ENCODE peak calls at places on chromosome 3, in seven cellular contexts. E is brain microvascular endothelial cell; W is fibroblast of pulmonary artery; V is cardiac muscle cell; I is effector memory CD4-positive, alpha-beta T cell; P is GM23248; X is MM.1S. M is an unnamed sample.

GRCh38 chr3:106130384-106131084 is 261.7 kb upstream of the CBLB start:
- DNase-seq in E (peak), W (peak), V (peak), I (no peak), P (peak), X (no peak), M (peak)

GRCh38 chr3:129827765-129828164 is 65.7 kb downstream of the TMCC1 start:
- DNase-seq in E (no peak), W (no peak), V (no peak), I (peak), P (no peak), X (peak), M (peak)

GRCh38 chr3:126118591-126118990 is 34.7 kb upstream of the SLC41A3 start:
- DNase-seq in E (no peak), W (no peak), V (no peak), I (no peak), P (no peak), X (no peak), M (no peak)

GRCh38 chr3:113791381-113791780 is 44.5 kb downstream of the ATP6V1A start:
- DNase-seq in E (peak), W (no peak), V (no peak), I (no peak), P (peak), X (no peak), M (no peak)

GRCh38 chr3:72270072-72270611 is 485.2 kb upstream of the PROK2 start:
- DNase-seq in E (peak), W (peak), V (peak), I (no peak), P (peak), X (peak), M (no peak)

GRCh38 chr3:99789322-99789721 is 28.3 kb upstream of the CMSS1 start:
- DNase-seq in E (peak), W (peak), V (peak), I (no peak), P (peak), X (peak), M (peak)

GRCh38 chr3:179332240-179332639 is 9.4 kb downstream of the ZNF639 start:
- DNase-seq in E (no peak), W (no peak), V (no peak), I (no peak), P (no peak), X (no peak), M (no peak)

GRCh38 chr3:71462586-71462985 is 120.9 kb downstream of the FOXP1 start:
- DNase-seq in E (no peak), W (no peak), V (no peak), I (no peak), P (peak), X (no peak), M (no peak)

GRCh38 chr3:24034464-24034863 is 89.4 kb downstream of the NR1D2 start:
- DNase-seq in E (no peak), W (peak), V (no peak), I (no peak), P (no peak), X (no peak), M (no peak)

GRCh38 chr3:138640537-138640936 is 32.0 kb downstream of the FAIM start:
- DNase-seq in E (no peak), W (no peak), V (no peak), I (no peak), P (peak), X (no peak), M (no peak)

GRCh38 chr3:183870563-183870962 is 14.1 kb downstream of the PARL start:
- DNase-seq in E (no peak), W (no peak), V (no peak), I (no peak), P (no peak), X (no peak), M (no peak)

GRCh38 chr3:134985841-134986520 is 190.9 kb downstream of the EPHB1 start:
- DNase-seq in E (no peak), W (no peak), V (no peak), I (no peak), P (peak), X (no peak), M (no peak)

GRCh38 chr3:123122525-123123315 is 55.9 kb downstream of the PDIA5 start:
- DNase-seq in E (no peak), W (peak), V (no peak), I (no peak), P (peak), X (no peak), M (no peak)

GRCh38 chr3:121707531-121708273 is 41.8 kb downstream of the GOLGB1 start:
- DNase-seq in E (no peak), W (no peak), V (no peak), I (no peak), P (no peak), X (no peak), M (no peak)

GRCh38 chr3:49469037-49469875 is 811 bp upstream of the DAG1 start:
- DNase-seq in E (peak), W (peak), V (peak), I (no peak), P (peak), X (no peak), M (peak)

GRCh38 chr3:70090322-70090913 is 90.9 kb downstream of the SAMMSON start:
- DNase-seq in E (peak), W (peak), V (peak), I (no peak), P (peak), X (peak), M (peak)

GRCh38 chr3:97830627-97831026 is 8.8 kb downstream of the CRYBG3 start:
- DNase-seq in E (no peak), W (no peak), V (peak), I (no peak), P (no peak), X (no peak), M (no peak)

GRCh38 chr3:148955544-148956346 is 35.6 kb upstream of the GYG1 start:
- DNase-seq in E (peak), W (peak), V (peak), I (no peak), P (peak), X (peak), M (peak)

GRCh38 chr3:184381261-184382224 is 1.7 kb downstream of the CHRD start:
- DNase-seq in E (no peak), W (no peak), V (peak), I (no peak), P (peak), X (no peak), M (peak)

GRCh38 chr3:86867990-86868389 is 123.0 kb downstream of the VGLL3 start:
- DNase-seq in E (no peak), W (peak), V (no peak), I (no peak), P (peak), X (no peak), M (no peak)

GRCh38 chr3:135125171-135125801 is 330.2 kb downstream of the EPHB1 start:
- DNase-seq in E (peak), W (peak), V (peak), I (no peak), P (peak), X (peak), M (peak)

GRCh38 chr3:17979248-17979647 is 236.8 kb upstream of the TBC1D5 start:
- DNase-seq in E (peak), W (no peak), V (peak), I (no peak), P (peak), X (no peak), M (peak)

GRCh38 chr3:133472889-133473288 is 73.0 kb downstream of the BFSP2 start:
- DNase-seq in E (no peak), W (no peak), V (no peak), I (no peak), P (no peak), X (no peak), M (no peak)

GRCh38 chr3:62332771-62333381 is 40.5 kb downstream of the FEZF2 start:
- DNase-seq in E (peak), W (peak), V (peak), I (no peak), P (peak), X (peak), M (peak)

GRCh38 chr3:180119567-180119966 is 82.8 kb upstream of the PEX5L start:
- DNase-seq in E (no peak), W (no peak), V (no peak), I (no peak), P (no peak), X (no peak), M (no peak)

GRCh38 chr3:102573483-102574028 is 138.7 kb downstream of the ZPLD1 start:
- DNase-seq in E (no peak), W (no peak), V (no peak), I (no peak), P (no peak), X (no peak), M (no peak)
- H3K4me3 ChIP-seq in E (no peak), W (no peak), V (no peak), I (no peak), P (no peak), X (no peak), M (no peak)

GRCh38 chr3:12686096-12686495 is 22.2 kb upstream of the RAF1 start:
- DNase-seq in E (no peak), W (no peak), V (no peak), I (no peak), P (no peak), X (no peak), M (no peak)
- H3K4me3 ChIP-seq in E (no peak), W (no peak), V (no peak), I (no peak), P (no peak), X (no peak), M (no peak)

DNA sequence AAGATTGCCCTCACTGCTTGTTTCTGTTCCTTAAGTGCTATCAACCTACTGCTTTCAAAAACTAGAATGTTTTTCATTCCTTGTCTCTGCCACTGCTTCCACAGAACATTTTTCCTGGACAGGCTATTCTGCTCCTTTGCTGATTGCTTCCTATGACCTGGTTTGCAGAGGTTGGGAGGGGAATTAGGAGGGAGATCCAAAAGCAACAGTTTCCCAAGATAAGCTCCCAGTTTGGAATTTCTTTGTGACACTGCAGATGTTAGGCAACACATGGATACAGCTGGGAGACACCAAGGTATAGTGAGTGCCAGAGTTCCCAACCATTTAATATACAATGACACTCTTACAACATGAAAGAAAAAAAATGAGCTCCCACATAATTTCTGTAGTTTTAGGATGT is 1036.5 kb downstream of the ROBO2 start:
- DNase-seq in E (no peak), W (peak), V (no peak), I (no peak), P (no peak), X (no peak), M (no peak)
- H3K4me3 ChIP-seq in E (no peak), W (no peak), V (no peak), I (no peak), P (no peak), X (no peak), M (no peak)

GRCh38 chr3:167653155-167653554 is 587 bp downstream of the WDR49 start:
- DNase-seq in E (no peak), W (no peak), V (no peak), I (no peak), P (no peak), X (no peak), M (peak)
- H3K4me3 ChIP-seq in E (no peak), W (no peak), V (no peak), I (no peak), P (no peak), X (no peak), M (peak)

DNA sequence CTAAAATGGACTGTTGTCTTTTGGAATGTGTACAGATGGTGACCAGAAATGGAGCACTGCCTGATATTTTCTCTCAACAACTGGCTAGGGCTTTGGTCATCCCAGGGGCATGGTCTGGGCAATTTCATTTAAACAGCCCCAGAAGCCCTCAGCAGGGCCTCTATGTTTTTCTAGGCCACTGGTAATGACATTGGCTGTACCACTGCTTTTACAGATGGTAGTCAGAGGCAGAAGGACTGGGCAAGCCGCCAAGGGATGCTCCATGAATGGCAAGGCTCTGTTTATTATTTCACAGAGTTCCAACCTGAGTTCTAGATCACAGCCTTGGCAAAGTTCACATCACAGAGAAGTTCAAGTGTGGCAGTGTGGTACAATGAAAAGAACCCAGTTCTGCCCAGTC is 37.0 kb upstream of the LMCD1 start:
- DNase-seq in E (no peak), W (no peak), V (no peak), I (no peak), P (no peak), X (no peak), M (no peak)
- H3K4me3 ChIP-seq in E (no peak), W (no peak), V (no peak), I (no peak), P (no peak), X (no peak), M (no peak)

GRCh38 chr3:53071882-53072431 is 26.1 kb upstream of the SFMBT1 start:
- DNase-seq in E (no peak), W (no peak), V (no peak), I (no peak), P (no peak), X (no peak), M (no peak)
- H3K4me3 ChIP-seq in E (no peak), W (no peak), V (no peak), I (peak), P (no peak), X (peak), M (no peak)